ENCODE peak calls at places on chromosome 2, in seven cellular contexts. F, Q, J, P, I, W and E are unnamed samples.

GRCh38 chr2:74671479-74671878 is 17.4 kb downstream of the SEMA4F start:
- DNase-seq in P (no peak), Q (no peak), F (no peak), I (no peak), W (peak), J (peak), E (no peak)

GRCh38 chr2:137118140-137118539 is 352.8 kb downstream of the THSD7B start:
- DNase-seq in F (no peak), J (no peak), P (no peak), Q (no peak), I (no peak), W (no peak), E (no peak)

GRCh38 chr2:235746257-235746934 is 252.6 kb downstream of the AGAP1 start:
- DNase-seq in Q (peak), I (no peak), F (peak), W (peak), P (peak), J (peak), E (no peak)

GRCh38 chr2:190819835-190820234 is 60.8 kb upstream of the GLS start:
- DNase-seq in J (no peak), F (no peak), Q (no peak), P (no peak), I (no peak), W (peak), E (no peak)

GRCh38 chr2:40164736-40165502 is 287.0 kb downstream of the SLC8A1 start:
- DNase-seq in W (no peak), P (no peak), I (no peak), J (peak), F (no peak), Q (no peak), E (no peak)

GRCh38 chr2:102140367-102140766 is 2.2 kb upstream of the IL1R1 start:
- DNase-seq in W (peak), I (no peak), Q (no peak), F (no peak), P (no peak), J (no peak), E (no peak)

GRCh38 chr2:28025116-28025515 is 134.6 kb downstream of the BABAM2 start:
- DNase-seq in P (no peak), W (peak), I (no peak), J (no peak), F (no peak), Q (no peak), E (no peak)

GRCh38 chr2:178403671-178404379 is 47.1 kb downstream of the PRKRA start:
- DNase-seq in W (no peak), F (no peak), P (no peak), Q (no peak), I (no peak), J (no peak), E (no peak)

GRCh38 chr2:216804357-216805350 is 55.2 kb downstream of the TNP1 start:
- DNase-seq in Q (no peak), P (no peak), I (no peak), J (no peak), W (peak), F (no peak), E (no peak)

GRCh38 chr2:127706215-127706990 is 5.1 kb downstream of the SFT2D3 start:
- DNase-seq in F (no peak), Q (no peak), J (no peak), I (no peak), P (no peak), W (no peak), E (no peak)

GRCh38 chr2:74053959-74054715 is 69.4 kb downstream of the TET3 start:
- DNase-seq in J (no peak), P (no peak), I (no peak), Q (no peak), W (no peak), F (no peak), E (no peak)

GRCh38 chr2:217622664-217623063 is 380.1 kb downstream of the TNS1 start:
- DNase-seq in F (no peak), Q (no peak), I (no peak), P (no peak), W (peak), J (no peak), E (no peak)

GRCh38 chr2:234368861-234369261 is 128.0 kb downstream of the ARL4C start:
- DNase-seq in J (no peak), W (peak), P (peak), F (peak), I (no peak), Q (no peak), E (no peak)

GRCh38 chr2:49248506-49248905 is 94.2 kb upstream of the FSHR start:
- DNase-seq in F (no peak), Q (no peak), P (peak), W (peak), J (peak), I (no peak), E (no peak)

GRCh38 chr2:54574107-54574859 is 118.2 kb downstream of the SPTBN1 start:
- DNase-seq in F (peak), P (peak), J (peak), Q (peak), I (no peak), W (peak), E (no peak)

GRCh38 chr2:57460875-57461274 is 585.7 kb upstream of the VRK2 start:
- DNase-seq in F (no peak), Q (no peak), J (no peak), P (no peak), I (no peak), W (no peak), E (no peak)

GRCh38 chr2:57465067-57465466 is 581.5 kb upstream of the VRK2 start:
- DNase-seq in Q (no peak), F (no peak), W (no peak), I (no peak), J (no peak), P (no peak), E (no peak)

DNA sequence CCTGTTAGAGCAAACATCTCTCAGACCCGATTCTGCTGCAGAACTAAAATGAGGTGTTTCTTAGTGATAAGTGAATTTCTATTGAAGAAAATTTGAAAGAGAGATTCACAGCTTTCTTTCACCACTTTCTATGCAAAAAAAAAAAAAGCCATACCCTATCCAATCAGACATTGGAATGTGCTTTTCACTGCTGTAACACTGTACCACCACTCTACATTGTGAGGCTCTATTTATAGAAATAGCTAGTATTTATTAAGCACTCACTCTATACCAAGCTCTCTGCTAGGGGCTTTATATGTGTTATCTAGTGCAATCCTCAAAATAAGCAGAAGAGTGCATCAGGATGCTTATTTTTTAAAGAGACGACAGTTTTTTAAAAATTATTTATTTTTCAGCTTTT is 580.6 kb upstream of the VRK2 start:
- DNase-seq in W (no peak), F (no peak), J (no peak), Q (no peak), P (no peak), I (no peak), E (no peak)
- TF ChIP-seq CTCF in W (no peak), F (no peak), J (no peak), Q (no peak), P (no peak), I (no peak), E (no peak)

GRCh38 chr2:64595397-64596160 is 58.1 kb downstream of the SERTAD2 start:
- DNase-seq in Q (no peak), W (peak), J (no peak), F (no peak), I (no peak), P (no peak), E (no peak)
- TF ChIP-seq CTCF in Q (no peak), W (peak), J (no peak), F (peak), I (no peak), P (peak), E (peak)

GRCh38 chr2:231489990-231490389 is 25.7 kb upstream of the NCL start:
- DNase-seq in W (no peak), Q (peak), I (peak), J (no peak), F (no peak), P (no peak), E (no peak)
- TF ChIP-seq CTCF in W (peak), Q (no peak), I (peak), J (peak), F (no peak), P (peak), E (peak)

DNA sequence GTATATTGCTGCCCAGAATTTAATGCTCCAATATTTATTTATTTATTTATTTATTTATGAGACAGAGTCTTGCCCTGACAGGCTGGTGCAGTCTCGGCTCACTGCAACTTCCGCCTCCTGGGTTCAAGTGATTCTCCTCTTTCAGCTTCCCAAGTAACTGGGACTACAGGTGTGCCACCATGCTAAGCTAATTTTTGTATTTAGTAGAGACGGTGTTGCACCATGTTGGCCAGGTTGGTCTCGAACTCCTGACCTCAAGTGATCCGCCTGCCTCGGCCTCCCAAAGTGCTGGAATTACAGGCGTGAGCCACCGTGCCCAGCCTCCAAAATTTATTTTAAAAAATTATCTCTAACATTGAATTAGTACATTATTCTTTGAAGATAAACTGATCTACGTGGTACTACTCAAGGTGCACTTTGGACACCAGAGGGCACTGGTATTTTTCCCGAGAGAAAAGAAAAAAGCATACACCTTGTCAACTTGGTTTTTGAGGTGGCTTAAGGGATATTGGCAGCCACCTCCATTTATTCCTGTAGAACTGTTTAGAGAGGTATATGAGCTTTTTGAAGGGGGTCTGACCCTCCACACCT is 1.4 kb upstream of the IDH1 start:
- DNase-seq in J (no peak), P (no peak), F (no peak), Q (no peak), I (no peak), W (no peak), E (no peak)
- TF ChIP-seq CTCF in J (no peak), P (peak), F (no peak), Q (no peak), I (no peak), W (no peak), E (peak)

GRCh38 chr2:95075440-95075885 is 46.1 kb downstream of the MRPS5 start:
- DNase-seq in Q (no peak), J (no peak), I (no peak), F (no peak), W (no peak), P (no peak), E (no peak)
- TF ChIP-seq CTCF in Q (no peak), J (no peak), I (no peak), F (no peak), W (no peak), P (no peak), E (no peak)

GRCh38 chr2:196737046-196737445 is 62.4 kb downstream of the GTF3C3 start:
- DNase-seq in F (no peak), W (no peak), Q (no peak), I (no peak), P (no peak), J (no peak), E (no peak)
- TF ChIP-seq CTCF in F (no peak), W (no peak), Q (no peak), I (no peak), P (no peak), J (no peak), E (no peak)

GRCh38 chr2:94985636-94986035 is 39.9 kb upstream of the MAL start:
- DNase-seq in W (no peak), J (no peak), F (no peak), I (no peak), P (no peak), Q (no peak), E (no peak)

GRCh38 chr2:94986392-94986963 is 39.0 kb upstream of the MAL start:
- DNase-seq in J (peak), P (peak), I (no peak), W (peak), F (no peak), Q (peak), E (no peak)

GRCh38 chr2:94987074-94988020 is 38.2 kb upstream of the MAL start:
- DNase-seq in I (no peak), P (no peak), W (no peak), F (no peak), Q (no peak), J (no peak), E (peak)

GRCh38 chr2:94982661-94983060 is 42.8 kb upstream of the MAL start:
- DNase-seq in I (no peak), Q (no peak), F (no peak), P (peak), J (no peak), W (peak), E (no peak)

DNA sequence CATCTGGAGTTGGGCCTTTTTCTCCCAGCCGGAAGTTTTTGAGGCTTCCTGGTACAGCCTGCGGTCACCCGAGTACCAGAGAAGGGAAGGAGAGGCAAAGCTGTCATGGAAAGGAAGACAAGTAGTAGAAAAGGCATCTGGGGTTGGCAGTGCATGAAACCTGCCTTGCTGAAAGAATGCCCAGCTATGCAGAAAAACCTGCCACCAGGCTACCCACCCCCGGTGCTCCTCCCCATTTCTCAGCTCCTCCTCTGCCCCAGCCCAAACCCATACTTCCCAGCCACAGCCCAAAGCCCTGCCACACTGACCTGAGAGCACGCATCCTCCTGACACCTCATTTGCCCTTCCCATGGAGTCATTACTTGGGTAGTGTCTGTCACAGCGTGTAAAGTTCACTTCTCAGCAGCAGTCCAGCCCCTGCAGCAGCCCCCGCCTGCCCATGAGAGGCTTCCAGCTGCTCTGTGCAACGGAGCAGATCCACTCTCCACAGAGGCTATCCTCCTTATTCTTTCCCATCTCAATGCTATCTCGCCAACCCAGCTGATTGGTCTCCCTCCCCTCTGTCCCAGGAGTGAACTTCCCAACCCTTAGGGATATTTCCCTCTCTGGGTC is 40.4 kb upstream of the MAL start:
- DNase-seq in Q (no peak), P (no peak), W (no peak), I (no peak), F (no peak), J (no peak), E (no peak)
- TF ChIP-seq CTCF in Q (no peak), P (no peak), W (no peak), I (no peak), F (no peak), J (no peak), E (no peak)

GRCh38 chr2:241268716-241269445 is 46.6 kb downstream of the HDLBP start:
- DNase-seq in J (no peak), W (peak), I (no peak), Q (no peak), F (no peak), P (no peak), E (no peak)
- TF ChIP-seq CTCF in J (no peak), W (no peak), I (no peak), Q (no peak), F (no peak), P (no peak), E (no peak)

GRCh38 chr2:177296047-177296446 is 31.5 kb upstream of the NFE2L2 start:
- DNase-seq in F (no peak), P (no peak), W (peak), I (no peak), Q (no peak), J (peak), E (no peak)
- TF ChIP-seq CTCF in F (no peak), P (peak), W (peak), I (peak), Q (peak), J (peak), E (peak)

GRCh38 chr2:72576861-72577260 is 249.0 kb downstream of the EXOC6B start:
- DNase-seq in F (no peak), Q (no peak), J (no peak), P (no peak), W (peak), I (no peak), E (no peak)

GRCh38 chr2:72581560-72582181 is 244.2 kb downstream of the EXOC6B start:
- DNase-seq in Q (no peak), F (no peak), W (no peak), P (no peak), I (no peak), J (no peak), E (no peak)

GRCh38 chr2:72583376-72583775 is 242.5 kb downstream of the EXOC6B start:
- DNase-seq in Q (no peak), P (no peak), F (no peak), J (no peak), I (no peak), W (no peak), E (no peak)

GRCh38 chr2:72576459-72576858 is 249.4 kb downstream of the EXOC6B start:
- DNase-seq in I (no peak), W (no peak), J (no peak), Q (no peak), P (no peak), F (no peak), E (no peak)

GRCh38 chr2:72579595-72580180 is 246.1 kb downstream of the EXOC6B start:
- DNase-seq in P (peak), W (peak), Q (no peak), I (no peak), F (no peak), J (peak), E (no peak)
- TF ChIP-seq CTCF in P (peak), W (peak), Q (peak), I (peak), F (no peak), J (peak), E (peak)